ENCODE peak calls at places on chromosomes 2 and 18, in seven cellular contexts. M, O, W, E, G, V and C are unnamed samples.
A peak's percentile ranks its signal among the peaks of the same experiment; 100 is the strongest.

GRCh38 chr2:220192994-220193753 is 565.7 kb downstream of the SLC4A3 start:
- DNase-seq in M (peak; percentile 83), W (no peak), E (no peak), V (no peak), O (no peak), G (no peak), C (no peak)

GRCh38 chr2:185417688-185418087 is 320.9 kb upstream of the FSIP2 start:
- DNase-seq in G (no peak), M (no peak), E (no peak), V (no peak), W (no peak), O (no peak), C (no peak)

GRCh38 chr2:233542507-233542906 is 24.1 kb downstream of the USP40 start:
- DNase-seq in V (no peak), W (no peak), E (no peak), O (no peak), G (peak; percentile 72), M (peak; percentile 87), C (no peak)

GRCh38 chr18:63763831-63764600 is 11.2 kb upstream of the SERPINB7 start:
- DNase-seq in V (no peak), E (no peak), M (peak; percentile 21), G (no peak), O (no peak), W (no peak), C (no peak)

GRCh38 chr2:104856086-104856972 is 2.4 kb downstream of the POU3F3 start:
- DNase-seq in G (no peak), M (no peak), V (no peak), E (no peak), O (no peak), W (no peak), C (no peak)

GRCh38 chr18:9422816-9423519 is 52.3 kb upstream of the RALBP1 start:
- DNase-seq in O (no peak), V (no peak), W (peak; percentile 52), G (no peak), M (peak; percentile 75), E (no peak), C (no peak)

GRCh38 chr2:40658917-40659316 is 207.0 kb upstream of the SLC8A1 start:
- DNase-seq in O (peak; percentile 45), W (no peak), M (peak; percentile 40), V (peak; percentile 20), G (no peak), E (no peak), C (peak; percentile 55)

GRCh38 chr2:150517951-150518680 is 30.6 kb upstream of the RND3 start:
- DNase-seq in E (no peak), O (no peak), G (no peak), M (no peak), V (no peak), W (no peak), C (no peak)

GRCh38 chr2:12787891-12788783 is 71.4 kb downstream of the TRIB2 start:
- DNase-seq in V (no peak), G (no peak), W (no peak), M (no peak), E (no peak), O (no peak), C (no peak)

GRCh38 chr2:204967199-204967995 is 422.1 kb downstream of the PARD3B start:
- DNase-seq in E (peak; percentile 3), V (no peak), G (no peak), W (no peak), M (no peak), O (no peak), C (no peak)

GRCh38 chr2:192314800-192315481 is 120.2 kb upstream of the TMEFF2 start:
- DNase-seq in E (no peak), M (no peak), O (no peak), V (no peak), G (peak; percentile 10), W (no peak), C (no peak)

GRCh38 chr18:58671941-58672565 is 788 bp downstream of the MALT1 start:
- DNase-seq in G (no peak), E (peak; percentile 63), M (peak; percentile 74), V (no peak), O (no peak), W (peak; percentile 52), C (no peak)

GRCh38 chr2:60094450-60094929 is 459.0 kb downstream of the BCL11A start:
- DNase-seq in V (no peak), O (no peak), E (no peak), W (peak; percentile 59), G (no peak), M (no peak), C (no peak)

GRCh38 chr2:37993135-37993534 is 68.0 kb downstream of the RMDN2 start:
- DNase-seq in G (no peak), E (no peak), O (no peak), M (peak; percentile 18), V (no peak), W (no peak), C (no peak)
- TF ChIP-seq CTCF in G (no peak), E (no peak), O (no peak), M (no peak), V (no peak), W (no peak), C (peak; percentile 17)

GRCh38 chr2:172429351-172429968 is 2.1 kb downstream of the ITGA6 start:
- DNase-seq in E (no peak), M (peak; percentile 60), O (no peak), G (no peak), V (no peak), W (no peak), C (no peak)
- TF ChIP-seq CTCF in E (no peak), M (peak; percentile 21), O (no peak), G (no peak), V (no peak), W (no peak), C (no peak)

GRCh38 chr2:200310545-200310971 is 4.1 kb downstream of the SPATS2L start:
- DNase-seq in V (no peak), M (no peak), G (no peak), O (no peak), W (no peak), E (no peak), C (no peak)
- TF ChIP-seq CTCF in V (no peak), M (no peak), G (no peak), O (no peak), W (no peak), E (no peak), C (no peak)

GRCh38 chr18:24428709-24429108 is 2.2 kb downstream of the IMPACT start:
- DNase-seq in G (no peak), O (no peak), W (no peak), M (peak; percentile 9), V (no peak), E (no peak), C (no peak)
- TF ChIP-seq CTCF in G (no peak), O (no peak), W (no peak), M (peak; percentile 5), V (peak; percentile 21), E (no peak), C (no peak)

GRCh38 chr2:145006957-145007672 is 487.2 kb upstream of the ZEB2 start:
- DNase-seq in O (no peak), E (no peak), V (no peak), M (peak; percentile 97), W (no peak), G (no peak), C (no peak)
- TF ChIP-seq CTCF in O (no peak), E (no peak), V (no peak), M (no peak), W (no peak), G (no peak), C (no peak)